ENCODE peak calls at places on chromosomes 7 and 10, in five cellular contexts. P, D, B, M and W are unnamed samples.

GRCh38 chr7:7136423-7136822 is 45.9 kb upstream of the C1GALT1 start:
- DNase-seq in P (no peak), M (no peak), D (no peak), B (no peak), W (no peak)

GRCh38 chr7:30869794-30870491 is 41.7 kb upstream of the AQP1 start:
- DNase-seq in D (no peak), M (no peak), B (no peak), P (no peak), W (no peak)

GRCh38 chr7:3399858-3400257 is 98.8 kb downstream of the SDK1 start:
- DNase-seq in B (no peak), D (peak), P (peak), M (no peak), W (peak)

GRCh38 chr7:143512488-143513340 is 35.0 kb downstream of the TAS2R41 start:
- DNase-seq in M (no peak), B (no peak), P (no peak), D (no peak), W (no peak)

GRCh38 chr10:102384606-102385429 is 10.7 kb upstream of the NFKB2 start:
- DNase-seq in D (no peak), P (no peak), M (no peak), B (no peak), W (no peak)

GRCh38 chr7:137790828-137791227 is 55.9 kb downstream of the DGKI start:
- DNase-seq in P (no peak), B (no peak), D (no peak), M (no peak), W (no peak)

GRCh38 chr10:14293516-14293915 is 37.2 kb downstream of the FRMD4A start:
- DNase-seq in B (no peak), D (no peak), M (no peak), P (no peak), W (no peak)

GRCh38 chr10:101716891-101717659 is 22.1 kb upstream of the FBXW4 start:
- DNase-seq in B (no peak), P (no peak), M (no peak), D (no peak), W (no peak)

GRCh38 chr7:84490661-84491060 is 296.1 kb upstream of the SEMA3A start:
- DNase-seq in P (no peak), M (no peak), B (no peak), D (no peak), W (peak)

GRCh38 chr7:820341-820740 is 11.9 kb upstream of the SUN1 start:
- DNase-seq in P (no peak), M (no peak), B (no peak), D (no peak), W (no peak)

GRCh38 chr7:122161628-122162027 is 17.6 kb upstream of the AASS start:
- DNase-seq in P (no peak), D (no peak), B (no peak), M (no peak), W (no peak)

GRCh38 chr7:149859369-149859768 is 14.4 kb upstream of the ATP6V0E2 start:
- DNase-seq in M (no peak), D (no peak), B (no peak), P (no peak), W (no peak)

GRCh38 chr7:107564553-107565298 is 955 bp downstream of the DUS4L start:
- DNase-seq in M (no peak), D (no peak), B (no peak), P (no peak), W (peak)

GRCh38 chr7:2477447-2478386 is 1.5 kb upstream of the GRIFIN start:
- DNase-seq in P (peak), D (peak), B (peak), M (peak), W (peak)